ENCODE peak calls at places on chromosome X, in seven cellular contexts. B is hepatocyte, M is GM23338, D is GM23248, F is HCT116, R is PC-3, K is SK-N-SH. Q is an unnamed sample.

GRCh38 chrX:120671963-120672362 is 42.1 kb upstream of the C1GALT1C1 start:
- DNase-seq in R (no peak), F (no peak), K (no peak), M (no peak), B (no peak), D (no peak), Q (no peak)

GRCh38 chrX:123625952-123626351 is 106.9 kb downstream of the THOC2 start:
- DNase-seq in B (no peak), D (no peak), K (no peak), F (no peak), M (no peak), R (no peak), Q (no peak)

GRCh38 chrX:14448406-14448805 is 80.9 kb upstream of the GLRA2 start:
- DNase-seq in K (no peak), B (no peak), D (no peak), R (no peak), F (no peak), M (no peak), Q (no peak)

GRCh38 chrX:69361286-69361926 is 142.7 kb upstream of the NALF2 start:
- DNase-seq in M (no peak), R (peak; percentile 1), F (no peak), D (peak; percentile 73), K (peak; percentile 27), B (peak; percentile 32), Q (no peak)

GRCh38 chrX:135112096-135112729 is 8.1 kb downstream of the ETDB start:
- DNase-seq in B (peak; percentile 30), M (peak; percentile 57), K (peak; percentile 33), F (peak; percentile 32), D (peak; percentile 52), R (peak; percentile 62), Q (peak; percentile 32)

GRCh38 chrX:107851215-107851614 is 25.5 kb downstream of the MID2 start:
- DNase-seq in B (no peak), D (no peak), F (no peak), M (no peak), K (no peak), R (no peak), Q (no peak)

GRCh38 chrX:81280148-81280547 is 78.2 kb downstream of the SH3BGRL start:
- DNase-seq in R (no peak), M (peak; percentile 46), B (no peak), D (no peak), F (no peak), K (no peak), Q (no peak)

GRCh38 chrX:128781506-128781905 is 729.3 kb upstream of the ACTRT1 start:
- DNase-seq in K (peak; percentile 49), M (peak; percentile 59), R (peak; percentile 46), D (no peak), F (no peak), B (peak; percentile 49), Q (peak; percentile 26)

GRCh38 chrX:135973025-135973547 is 702 bp downstream of the MMGT1 start:
- DNase-seq in F (no peak), K (no peak), B (peak; percentile 19), D (peak; percentile 46), R (peak; percentile 21), M (peak; percentile 1), Q (peak; percentile 12)

GRCh38 chrX:9788908-9789307 is 2.7 kb downstream of the SHROOM2 start:
- DNase-seq in D (peak; percentile 5), M (peak; percentile 18), F (no peak), K (no peak), B (peak; percentile 51), R (peak; percentile 81), Q (no peak)

GRCh38 chrX:75911716-75912115 is 126.7 kb upstream of the MAGEE2 start:
- DNase-seq in B (no peak), R (no peak), D (no peak), M (no peak), K (no peak), F (no peak), Q (no peak)
- H3K27ac ChIP-seq in B (no peak overlapping the region), R (no peak overlapping the region), D (no peak overlapping the region), M (no peak overlapping the region), K (no peak overlapping the region), F (no peak overlapping the region), Q (no peak overlapping the region)

GRCh38 chrX:139751053-139751452 is 43.1 kb upstream of the MCF2 start:
- DNase-seq in B (no peak), D (no peak), R (no peak), M (peak; percentile 11), F (no peak), K (no peak), Q (no peak)

GRCh38 chrX:139750390-139750789 is 42.4 kb upstream of the MCF2 start:
- DNase-seq in D (peak; percentile 4), R (no peak), F (no peak), B (no peak), M (no peak), K (no peak), Q (no peak)
- H3K9me2 ChIP-seq in D (no peaks in the 10 kb centered on the region), R (no peaks in the 10 kb centered on the region), F (no peaks in the 10 kb centered on the region), B (no peaks in the 10 kb centered on the region), M (no peaks in the 10 kb centered on the region), K (no peaks in the 10 kb centered on the region), Q (no peaks in the 10 kb centered on the region)

DNA sequence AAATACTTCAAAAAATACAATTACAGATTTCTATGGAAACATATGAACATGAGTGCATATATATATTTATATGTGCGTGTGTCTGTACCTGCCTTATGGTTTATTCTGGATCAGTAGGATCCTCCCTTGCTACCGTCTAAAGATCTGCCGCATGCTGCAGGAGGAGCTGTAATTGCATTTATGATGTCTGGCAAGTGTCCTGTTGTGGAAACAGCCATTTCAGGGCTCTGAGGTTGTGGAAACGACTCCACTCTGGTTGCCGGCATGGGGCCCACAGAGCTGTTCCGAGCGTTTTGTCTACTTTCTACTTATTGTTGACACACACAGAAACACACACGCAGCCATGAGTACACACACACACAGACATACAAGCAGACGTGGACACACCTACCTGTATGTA is 21.3 kb downstream of the CD99 start:
- DNase-seq in M (no peak), R (no peak), D (no peak), B (no peak), F (no peak), K (no peak), Q (no peak)
- H3K4me1 ChIP-seq in M (peaks cover 16% of the 10 kb centered on the region), R (peaks cover 34% of the 10 kb centered on the region), D (peaks cover 23% of the 10 kb centered on the region), B (peaks cover 20% of the 10 kb centered on the region), F (peaks cover 7% of the 10 kb centered on the region), K (peaks cover 31% of the 10 kb centered on the region), Q (peaks cover 63% of the 10 kb centered on the region)

GRCh38 chrX:95367286-95367685 is 1317.4 kb upstream of the DIAPH2 start:
- DNase-seq in D (no peak), M (no peak), B (no peak), K (no peak), F (no peak), R (no peak), Q (no peak)
- H3K27ac ChIP-seq in D (no peak overlapping the region), M (no peak overlapping the region), B (no peak overlapping the region), K (no peak overlapping the region), F (no peak overlapping the region), R (no peak overlapping the region), Q (no peak overlapping the region)

DNA sequence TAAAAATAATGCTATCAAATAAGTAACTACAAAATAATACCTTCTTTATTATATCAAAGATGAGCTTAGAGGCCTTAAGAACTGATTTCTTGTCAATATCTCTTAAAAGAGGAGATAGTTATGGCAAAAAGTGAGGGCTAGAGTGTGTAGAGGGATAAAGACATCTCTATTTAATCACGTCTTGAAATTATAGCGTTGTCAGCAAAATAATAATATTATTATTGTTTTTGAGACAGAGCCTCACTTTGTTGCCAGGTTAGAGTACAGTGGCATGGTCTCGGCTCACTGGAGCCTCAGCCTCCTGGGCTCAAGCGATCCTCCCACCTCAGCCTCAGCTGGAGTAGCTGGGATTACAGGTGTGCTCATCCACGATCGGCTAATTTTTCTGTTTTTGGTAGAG is 18.3 kb downstream of the SUPT20HL1 start:
- DNase-seq in F (no peak), R (no peak), K (no peak), B (no peak), M (no peak), D (no peak), Q (no peak)
- H3K9me2 ChIP-seq in F (no peaks in the 10 kb centered on the region), R (no peaks in the 10 kb centered on the region), K (no peaks in the 10 kb centered on the region), B (no peaks in the 10 kb centered on the region), M (no peaks in the 10 kb centered on the region), D (no peaks in the 10 kb centered on the region), Q (no peaks in the 10 kb centered on the region)

Q was measured in OCI-LY7.